ENCODE peak calls at places on chromosomes 11 and 22, in six cellular contexts. M is 8988T; P is epithelial cell of esophagus; G is Jurkat, Clone E6-1; X is NCI-H1436 treated with DMSO at 0.1 percent for 48 hours; R is AG08395. F is an unnamed sample.
A peak's percentile ranks its signal among the peaks of the same experiment; 100 is the strongest.

GRCh38 chr11:123407124-123407995 is 22.7 kb upstream of the GRAMD1B start:
- DNase-seq in M (peak; percentile 26), P (peak; percentile 81), G (peak; percentile 46), X (peak; percentile 32), R (peak; percentile 75), F (peak; percentile 51)

GRCh38 chr11:662689-663274 is 25.7 kb downstream of the DRD4 start:
- DNase-seq in M (peak; percentile 99), P (peak; percentile 59), G (no peak), X (no peak), R (peak; percentile 92), F (no peak)

GRCh38 chr22:20807315-20807752 is 33.4 kb downstream of the SERPIND1 start:
- DNase-seq in M (no peak), P (peak; percentile 77), G (no peak), X (no peak), R (peak; percentile 97), F (no peak)

GRCh38 chr11:118238947-118239346 is 13.2 kb downstream of the MPZL3 start:
- DNase-seq in M (no peak), P (peak; percentile 46), G (no peak), X (no peak), R (no peak), F (no peak)

GRCh38 chr11:61954106-61955030 is 4.2 kb downstream of the BEST1 start:
- DNase-seq in M (peak; percentile 33), P (no peak), G (no peak), X (no peak), R (peak; percentile 18), F (no peak)

GRCh38 chr11:79045018-79045787 is 395.6 kb downstream of the TENM4 start:
- DNase-seq in M (no peak), P (no peak), G (no peak), X (no peak), R (no peak), F (no peak)

GRCh38 chr22:47147572-47147971 is 385.1 kb downstream of the TBC1D22A start:
- DNase-seq in M (no peak), P (no peak), G (no peak), X (no peak), R (no peak), F (no peak)

GRCh38 chr22:39808087-39808486 is 85.5 kb downstream of the ENTHD1 start:
- DNase-seq in M (no peak), P (peak; percentile 24), G (peak; percentile 32), X (no peak), R (no peak), F (no peak)

GRCh38 chr11:70443043-70444030 is 45.0 kb downstream of the CTTN start:
- DNase-seq in M (no peak), P (no peak), G (no peak), X (no peak), R (no peak), F (no peak)

GRCh38 chr11:25981998-25982397 is 349.9 kb upstream of the ANO3 start:
- DNase-seq in M (no peak), P (peak; percentile 73), G (peak; percentile 41), X (no peak), R (peak; percentile 60), F (no peak)

GRCh38 chr22:43326342-43326825 is 16.8 kb downstream of the SCUBE1 start:
- DNase-seq in M (no peak), P (no peak), G (no peak), X (no peak), R (no peak), F (no peak)

GRCh38 chr22:42909363-42910058 is 52.4 kb upstream of the ARFGAP3 start:
- DNase-seq in M (no peak), P (no peak), G (no peak), X (no peak), R (no peak), F (no peak)

GRCh38 chr22:48503876-48504275 is 1323.8 kb downstream of the BRD1 start:
- DNase-seq in M (no peak), P (no peak), G (no peak), X (no peak), R (no peak), F (no peak)

GRCh38 chr11:42947405-42947804 is 364.4 kb upstream of the API5 start:
- DNase-seq in M (no peak), P (no peak), G (no peak), X (no peak), R (no peak), F (no peak)

GRCh38 chr11:2891901-2892214 is 6.3 kb upstream of the CDKN1C start:
- DNase-seq in M (no peak), P (no peak), G (no peak), X (no peak), R (no peak), F (no peak)

GRCh38 chr22:38423512-38424503 is 31.2 kb downstream of the KCNJ4 start:
- DNase-seq in M (no peak), P (peak; percentile 38), G (no peak), X (no peak), R (no peak), F (no peak)

GRCh38 chr11:99884750-99885149 is 802.3 kb upstream of the ARHGAP42 start:
- DNase-seq in M (no peak), P (no peak), G (no peak), X (no peak), R (no peak), F (no peak)

GRCh38 chr11:118912742-118913410 is 12.8 kb downstream of the BCL9L start:
- DNase-seq in M (no peak), P (peak; percentile 55), G (no peak), X (no peak), R (no peak), F (no peak)

GRCh38 chr11:35035894-35036408 is 103.0 kb upstream of the CD44 start:
- DNase-seq in M (no peak), P (peak; percentile 89), G (no peak), X (no peak), R (peak; percentile 87), F (no peak)

GRCh38 chr11:60847281-60847680 is 5.4 kb downstream of the CCDC86 start:
- DNase-seq in M (no peak), P (no peak), G (no peak), X (no peak), R (no peak), F (no peak)

GRCh38 chr11:21426931-21427330 is 757.5 kb downstream of the NELL1 start:
- DNase-seq in M (no peak), P (no peak), G (no peak), X (no peak), R (no peak), F (no peak)

GRCh38 chr22:40436460-40437431 is 66.4 kb downstream of the SGSM3 start:
- DNase-seq in M (no peak), P (peak; percentile 75), G (peak; percentile 74), X (peak; percentile 5), R (peak; percentile 53), F (no peak)

GRCh38 chr22:49824185-49824925 is 3.3 kb downstream of the BRD1 start:
- DNase-seq in M (no peak), P (peak; percentile 27), G (no peak), X (no peak), R (no peak), F (no peak)

GRCh38 chr11:18061351-18061750 is 15.3 kb upstream of the TPH1 start:
- DNase-seq in M (no peak), P (no peak), G (no peak), X (no peak), R (no peak), F (no peak)

GRCh38 chr11:114131366-114131963 is 72.0 kb downstream of the ZBTB16 start:
- DNase-seq in M (no peak), P (no peak), G (no peak), X (peak; percentile 13), R (no peak), F (no peak)

GRCh38 chr11:3126901-3127691 is 38.0 kb downstream of the OSBPL5 start:
- DNase-seq in M (no peak), P (no peak), G (no peak), X (no peak), R (no peak), F (no peak)

GRCh38 chr11:35146074-35146521 is 7.1 kb downstream of the CD44 start:
- DNase-seq in M (no peak), P (peak; percentile 94), G (no peak), X (no peak), R (no peak), F (peak; percentile 68)

GRCh38 chr11:65516135-65516968 is 8.5 kb upstream of the SCYL1 start:
- DNase-seq in M (no peak), P (no peak), G (no peak), X (no peak), R (no peak), F (no peak)

GRCh38 chr22:46564084-46564714 is 26.8 kb upstream of the CELSR1 start:
- DNase-seq in M (no peak), P (no peak), G (no peak), X (no peak), R (no peak), F (no peak)

F was measured in activated CD4-positive, CD25-positive, alpha-beta regulatory T cell treated with anti-CD3 and anti-CD28 coated beads, Interleukin-2, amount 50 U/mL, for 72 hours.